ENCODE peak calls at places on chromosome 14, in four cellular contexts. J is astrocyte of the spinal cord, Y is adrenal gland, N is mucosa of descending colon. T is an unnamed sample.

GRCh38 chr14:80658155-80658554 is 283.4 kb downstream of the CEP128 start:
- DNase-seq in J (no peak), Y (no peak), N (no peak), T (no peak)

GRCh38 chr14:101476931-101477553 is 84.3 kb upstream of the DIO3 start:
- DNase-seq in J (no peak), Y (peak; percentile 64), N (peak; percentile 82), T (no peak)

GRCh38 chr14:73829526-73830431 is 21.9 kb upstream of the PTGR2 start:
- DNase-seq in J (peak; percentile 92), Y (peak; percentile 75), N (no peak), T (no peak)

GRCh38 chr14:96839251-96839650 is 42.1 kb downstream of the VRK1 start:
- DNase-seq in J (no peak), Y (no peak), N (no peak), T (no peak)

GRCh38 chr14:60722836-60723217 is 1.3 kb downstream of the SIX4 start:
- DNase-seq in J (peak; percentile 58), Y (no peak), N (no peak), T (no peak)

GRCh38 chr14:87131879-87132278 is 861.1 kb downstream of the GALC start:
- DNase-seq in J (peak; percentile 40), Y (no peak), N (no peak), T (no peak)

GRCh38 chr14:69619007-69619406 is 7.6 kb downstream of the SUSD6 start:
- DNase-seq in J (peak; percentile 43), Y (peak; percentile 57), N (no peak), T (no peak)

GRCh38 chr14:50018236-50019210 is 97.8 kb downstream of the VCPKMT start:
- DNase-seq in J (peak; percentile 34), Y (peak; percentile 45), N (no peak), T (no peak)

GRCh38 chr14:93953739-93954515 is 22.4 kb downstream of the ASB2 start:
- DNase-seq in J (no peak), Y (peak; percentile 36), N (no peak), T (no peak)

DNA sequence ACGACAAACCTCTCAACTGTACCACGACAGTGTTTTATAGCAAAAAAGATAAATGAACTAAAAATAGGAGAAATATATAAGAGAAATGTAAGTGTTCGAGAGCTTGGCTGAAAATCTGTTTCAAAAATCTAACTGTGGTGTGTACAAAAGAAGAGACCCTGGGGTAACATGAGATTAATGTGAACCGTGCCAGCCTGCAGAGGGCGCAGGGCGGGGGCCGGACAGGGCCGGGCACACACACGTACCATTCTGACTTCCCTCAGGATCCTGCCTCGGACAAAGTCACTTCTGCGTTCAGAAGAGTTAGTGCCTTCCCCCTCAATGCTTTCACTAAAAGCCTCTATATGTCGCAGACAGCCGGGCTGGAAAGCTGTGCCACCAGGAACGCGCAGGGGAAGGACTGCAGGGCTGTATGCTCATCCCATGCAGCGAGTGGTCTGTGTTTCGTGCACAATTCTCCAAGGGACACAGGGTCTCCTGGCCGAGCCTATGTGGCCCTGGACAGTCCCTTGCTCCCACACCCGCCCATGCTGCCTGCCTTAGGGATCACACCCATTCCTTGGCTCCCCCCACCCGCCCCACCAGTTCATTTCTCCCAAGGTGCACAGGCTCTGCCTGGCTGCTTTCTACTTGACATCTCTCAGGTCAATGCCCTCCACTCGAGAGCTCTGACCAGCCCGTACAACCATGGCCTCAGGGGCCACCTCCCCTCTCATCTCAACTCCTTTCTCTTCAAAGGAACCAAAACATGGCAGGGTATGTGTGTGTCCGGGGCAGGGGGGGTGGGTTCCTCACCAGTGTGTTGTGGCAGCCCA is 8.5 kb downstream of the CDCA4 start:
- DNase-seq in J (no peak), Y (peak; percentile 27), N (peak; percentile 47), T (no peak)
- TF ChIP-seq CTCF in J (peak; percentile 33), Y (no peak), N (no peak), T (no peak)

GRCh38 chr14:99663716-99664635 is 19.0 kb downstream of the HHIPL1 start:
- DNase-seq in J (no peak), Y (no peak), N (no peak), T (no peak)
- TF ChIP-seq CTCF in J (no peak), Y (no peak), N (no peak), T (no peak)

DNA sequence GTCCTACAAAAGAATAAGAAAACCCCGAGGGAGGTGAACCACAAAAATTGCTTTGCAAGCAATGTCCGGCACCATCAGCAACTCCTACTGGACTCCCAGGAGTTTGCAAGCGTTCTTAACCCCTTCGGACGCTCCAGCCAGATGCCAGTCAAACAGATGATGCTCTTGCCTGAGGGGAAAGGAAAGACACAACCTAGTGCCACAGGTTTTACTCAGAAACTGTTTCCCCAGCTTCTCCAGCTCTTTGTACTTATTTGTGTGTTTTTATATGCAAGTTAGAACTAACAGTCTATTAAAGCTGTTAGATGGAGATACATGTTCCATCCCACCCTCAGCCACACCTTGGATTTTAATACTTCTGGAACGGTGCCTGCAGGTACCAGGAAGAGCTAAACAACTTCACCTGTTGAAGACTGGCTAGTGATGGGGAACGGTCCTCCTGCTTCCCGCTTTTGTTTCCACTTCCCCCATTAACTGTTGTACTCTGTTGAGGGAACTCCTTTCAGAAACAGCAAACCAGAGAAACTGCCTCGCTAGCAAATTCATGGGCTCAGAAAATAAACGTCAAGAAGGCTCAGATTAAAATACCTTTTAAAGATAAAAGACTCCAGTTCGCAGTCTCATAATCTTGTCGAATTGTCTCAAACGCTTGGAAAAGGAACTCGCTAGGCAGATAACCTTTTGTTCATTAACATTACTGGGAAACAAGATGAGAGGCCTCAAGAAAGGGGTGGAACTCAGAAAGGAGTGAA is 1.1 kb upstream of the FERMT2 start:
- DNase-seq in J (peak; percentile 86), Y (peak; percentile 65), N (no peak), T (no peak)
- TF ChIP-seq CTCF in J (peak; percentile 62), Y (peak; percentile 51), N (no peak), T (no peak)

GRCh38 chr14:102793531-102794328 is 16.5 kb downstream of the TRAF3 start:
- DNase-seq in J (no peak), Y (no peak), N (no peak), T (no peak)

GRCh38 chr14:102798926-102799325 is 21.7 kb downstream of the TRAF3 start:
- DNase-seq in J (no peak), Y (no peak), N (no peak), T (no peak)

GRCh38 chr14:102796661-102797190 is 19.5 kb downstream of the TRAF3 start:
- DNase-seq in J (no peak), Y (no peak), N (no peak), T (no peak)

GRCh38 chr14:102799684-102800562 is 22.7 kb downstream of the TRAF3 start:
- DNase-seq in J (peak; percentile 88), Y (no peak), N (no peak), T (no peak)

DNA sequence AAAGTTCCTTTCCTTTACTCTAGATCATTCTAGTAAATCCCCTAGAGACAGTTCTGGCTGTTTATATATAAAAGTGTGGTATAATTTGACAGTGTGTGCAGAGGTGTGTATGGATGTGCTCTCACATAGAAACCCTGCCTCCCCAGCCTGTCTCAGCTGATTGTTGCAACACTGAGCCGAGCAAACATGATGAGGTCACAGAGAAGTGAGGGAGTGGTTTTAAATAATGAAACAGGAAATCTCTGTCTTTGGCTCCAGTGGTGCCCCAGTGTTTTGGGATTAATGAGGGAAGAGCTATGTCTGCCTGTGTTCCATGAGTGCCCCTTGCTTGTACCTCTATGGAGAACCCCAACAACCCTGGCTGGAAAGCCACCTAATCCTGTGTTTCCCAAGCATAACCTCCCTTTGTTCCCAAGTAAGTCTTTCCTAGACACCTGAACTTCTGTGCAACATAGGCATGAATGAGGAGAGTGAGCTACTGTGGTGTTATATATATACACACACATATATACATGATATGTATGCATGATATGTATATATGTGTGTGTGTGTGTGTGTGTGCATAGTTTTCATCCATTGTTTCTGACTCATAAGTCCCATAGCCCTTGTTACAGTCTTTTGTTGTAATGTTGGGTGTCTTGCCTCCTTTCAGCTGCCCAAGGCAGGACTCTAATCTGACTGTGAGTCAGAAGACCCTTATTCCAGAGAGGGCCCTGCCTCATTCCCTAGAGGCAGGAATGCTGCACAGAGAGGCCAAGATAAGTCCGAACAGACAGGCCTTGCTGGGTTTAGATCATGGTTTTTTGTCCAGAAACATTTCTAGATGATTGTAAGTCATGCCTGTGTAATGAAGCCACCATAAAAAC is 18.0 kb downstream of the TRAF3 start:
- DNase-seq in J (peak; percentile 83), Y (peak; percentile 68), N (peak; percentile 56), T (no peak)
- TF ChIP-seq CTCF in J (peak; percentile 41), Y (no peak), N (no peak), T (no peak)

DNA sequence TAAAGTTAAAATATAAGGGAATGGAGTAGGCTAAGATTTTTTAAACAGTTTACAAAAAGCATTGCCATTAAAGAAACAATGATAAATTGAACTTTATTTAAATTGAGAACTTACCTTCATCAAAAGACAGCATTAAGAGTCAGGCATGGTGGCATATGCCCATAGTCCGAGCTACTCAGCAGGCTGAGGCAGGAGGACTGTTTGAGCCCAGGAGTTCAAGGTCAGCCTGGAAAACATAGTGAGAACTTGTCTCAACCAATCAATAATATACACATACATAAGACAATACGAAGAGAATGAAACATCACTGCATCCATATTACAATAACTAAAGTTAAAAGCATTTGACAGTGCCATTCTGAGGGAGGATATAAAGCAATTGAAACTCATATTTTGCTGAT is 97.6 kb downstream of the FOXA1 start:
- DNase-seq in J (no peak), Y (no peak), N (no peak), T (no peak)
- TF ChIP-seq CTCF in J (no peak), Y (no peak), N (no peak), T (no peak)